ENCODE peak calls at places on chromosomes 4 and X, in four cellular contexts. Q is HFFc6, L is dorsolateral prefrontal cortex, E is fibroblast of pulmonary artery. G is an unnamed sample.

GRCh38 chrX:11257711-11258110 is 35.5 kb upstream of the AMELX start:
- DNase-seq in Q (no peak), L (no peak), E (no peak), G (no peak)

GRCh38 chr4:73704314-73705055 is 35.9 kb upstream of the CXCL8 start:
- DNase-seq in L (no peak), E (peak; percentile 100), Q (peak; percentile 99), G (no peak)

GRCh38 chr4:113575391-113575790 is 186.1 kb downstream of the CAMK2D start:
- DNase-seq in Q (peak; percentile 30), L (no peak), E (peak; percentile 55), G (no peak)

GRCh38 chrX:72308566-72309296 is 3.0 kb upstream of the CITED1 start:
- DNase-seq in E (peak; percentile 68), Q (peak; percentile 32), L (peak; percentile 40), G (peak; percentile 72)

GRCh38 chrX:48090123-48090522 is 18.7 kb upstream of the ZNF630 start:
- DNase-seq in Q (no peak), E (no peak), L (no peak), G (no peak)

GRCh38 chr4:113646456-113646809 is 115.1 kb downstream of the CAMK2D start:
- DNase-seq in L (no peak), E (peak; percentile 39), Q (no peak), G (no peak)

GRCh38 chr4:140098481-140099132 is 55.4 kb downstream of the MAML3 start:
- DNase-seq in Q (no peak), L (no peak), E (peak; percentile 90), G (no peak)

GRCh38 chr4:151356510-151356909 is 31.1 kb upstream of the SH3D19 start:
- DNase-seq in L (no peak), Q (peak; percentile 56), E (peak; percentile 5), G (no peak)

GRCh38 chrX:30715976-30716375 is 62.8 kb downstream of the GK start:
- DNase-seq in E (no peak), L (no peak), Q (no peak), G (no peak)

GRCh38 chr4:84231539-84232055 is 267.5 kb downstream of the NKX6-1 start:
- DNase-seq in L (no peak), E (no peak), Q (no peak), G (no peak)

GRCh38 chr4:69936566-69936965 is 5.7 kb downstream of the CSN1S1 start:
- DNase-seq in L (no peak), E (peak; percentile 41), Q (no peak), G (no peak)

GRCh38 chrX:103640401-103641155 is 11.8 kb downstream of the TCEAL1 start:
- DNase-seq in Q (peak; percentile 61), E (no peak), L (no peak), G (no peak)

GRCh38 chr4:13627185-13627605 is 330 bp downstream of the BOD1L1 start:
- DNase-seq in Q (no peak), L (no peak), E (no peak), G (peak; percentile 69)

GRCh38 chrX:100316987-100317386 is 93.1 kb downstream of the PCDH19 start:
- DNase-seq in Q (no peak), E (no peak), L (no peak), G (no peak)

GRCh38 chr4:162408309-162408708 is 244.5 kb upstream of the FSTL5 start:
- DNase-seq in E (no peak), Q (no peak), L (no peak), G (no peak)

GRCh38 chr4:24857996-24858395 is 54.8 kb downstream of the CCDC149 start:
- DNase-seq in E (peak; percentile 67), Q (peak; percentile 81), L (no peak), G (no peak)

GRCh38 chrX:72269671-72270251 is 7.3 kb downstream of the RPS4X start:
- DNase-seq in L (no peak), E (peak; percentile 64), Q (peak; percentile 67), G (no peak)

GRCh38 chr4:91267543-91267942 is 1036.2 kb upstream of the GRID2 start:
- DNase-seq in Q (no peak), L (no peak), E (peak; percentile 18), G (no peak)

GRCh38 chrX:132388371-132388770 is 100.5 kb downstream of the MBNL3 start:
- DNase-seq in E (no peak), L (no peak), Q (no peak), G (no peak)

GRCh38 chrX:18594079-18594478 is 77.8 kb downstream of the RS1 start:
- DNase-seq in Q (no peak), E (no peak), L (no peak), G (no peak)

GRCh38 chrX:49879656-49880277 is 483 bp downstream of the USP27X start:
- DNase-seq in Q (no peak), L (no peak), E (no peak), G (no peak)

GRCh38 chr4:17447056-17447455 is 64.8 kb downstream of the QDPR start:
- DNase-seq in E (peak; percentile 6), Q (peak; percentile 49), L (no peak), G (no peak)

GRCh38 chr4:27692098-27692679 is 831.5 kb downstream of the STIM2 start:
- DNase-seq in E (peak; percentile 49), Q (peak; percentile 67), L (no peak), G (peak; percentile 5)

GRCh38 chrX:18983711-18984380 is at the start of gene PHKA2:
- DNase-seq in Q (peak; percentile 18), E (peak; percentile 53), L (peak; percentile 37), G (no peak)

GRCh38 chr4:71814433-71814832 is 30.6 kb upstream of the GC start:
- DNase-seq in Q (no peak), L (no peak), E (no peak), G (peak; percentile 35)

GRCh38 chr4:55321707-55322264 is 24.3 kb upstream of the SRD5A3 start:
- DNase-seq in Q (peak; percentile 71), L (peak; percentile 76), E (peak; percentile 93), G (peak; percentile 82)

GRCh38 chr4:80732010-80732409 is 298.5 kb upstream of the BMP3 start:
- DNase-seq in Q (peak; percentile 56), E (peak; percentile 34), L (no peak), G (no peak)

DNA sequence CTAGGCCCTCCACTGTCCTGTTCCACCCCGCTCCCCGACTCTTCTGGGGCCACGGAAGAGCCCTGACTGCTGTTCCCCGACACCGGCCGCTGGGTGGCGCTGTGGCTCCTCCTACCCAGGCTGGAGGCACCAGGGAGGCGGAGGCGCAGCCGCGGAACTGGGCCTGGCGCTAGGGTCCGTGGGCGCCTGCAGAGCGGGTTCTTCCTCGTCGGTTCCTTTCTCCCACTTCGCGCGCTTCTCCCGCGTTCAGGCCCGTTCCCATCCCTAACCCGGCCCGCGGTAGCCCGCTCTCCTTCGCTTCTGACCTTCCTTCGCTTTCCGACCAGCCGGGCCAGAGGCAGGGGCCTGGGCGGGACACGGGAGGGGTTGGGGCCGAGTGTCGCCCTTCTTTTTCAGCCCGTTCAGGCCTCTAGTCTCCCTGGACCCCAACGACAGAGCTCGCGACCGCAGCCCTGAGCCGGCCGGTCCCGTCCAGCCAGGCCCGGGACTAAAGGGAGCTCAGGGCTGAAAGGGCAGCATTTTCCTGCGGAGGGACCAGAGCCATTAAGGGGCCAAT is 34.3 kb downstream of the NALF2 start:
- DNase-seq in Q (no peak), L (peak; percentile 35), E (peak; percentile 72), G (peak; percentile 86)
- TF ChIP-seq CTCF in Q (peak; percentile 84), L (peak; percentile 58), E (peak; percentile 62), G (peak; percentile 68)

DNA sequence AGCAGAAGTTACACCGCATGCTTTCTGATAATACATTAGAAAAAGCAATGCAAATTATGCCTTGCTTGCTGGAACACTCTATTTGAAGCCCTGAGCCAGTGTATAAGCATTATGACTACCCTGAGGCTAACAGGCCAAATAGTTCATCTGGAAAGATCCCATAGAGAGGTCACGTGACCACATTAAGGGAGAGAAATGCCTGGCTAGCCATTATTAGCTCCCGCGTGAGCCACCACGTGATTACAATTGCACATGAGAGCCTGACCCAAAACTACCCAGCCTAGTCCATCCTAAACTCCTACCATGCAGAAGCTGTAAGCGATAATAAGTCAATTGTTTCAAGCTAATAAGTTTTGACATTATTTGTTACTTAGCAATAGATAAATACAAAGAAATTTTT is 472.9 kb upstream of the GALNTL6 start:
- DNase-seq in Q (no peak), E (no peak), L (no peak), G (no peak)
- TF ChIP-seq CTCF in Q (no peak), E (no peak), L (no peak), G (no peak)

DNA sequence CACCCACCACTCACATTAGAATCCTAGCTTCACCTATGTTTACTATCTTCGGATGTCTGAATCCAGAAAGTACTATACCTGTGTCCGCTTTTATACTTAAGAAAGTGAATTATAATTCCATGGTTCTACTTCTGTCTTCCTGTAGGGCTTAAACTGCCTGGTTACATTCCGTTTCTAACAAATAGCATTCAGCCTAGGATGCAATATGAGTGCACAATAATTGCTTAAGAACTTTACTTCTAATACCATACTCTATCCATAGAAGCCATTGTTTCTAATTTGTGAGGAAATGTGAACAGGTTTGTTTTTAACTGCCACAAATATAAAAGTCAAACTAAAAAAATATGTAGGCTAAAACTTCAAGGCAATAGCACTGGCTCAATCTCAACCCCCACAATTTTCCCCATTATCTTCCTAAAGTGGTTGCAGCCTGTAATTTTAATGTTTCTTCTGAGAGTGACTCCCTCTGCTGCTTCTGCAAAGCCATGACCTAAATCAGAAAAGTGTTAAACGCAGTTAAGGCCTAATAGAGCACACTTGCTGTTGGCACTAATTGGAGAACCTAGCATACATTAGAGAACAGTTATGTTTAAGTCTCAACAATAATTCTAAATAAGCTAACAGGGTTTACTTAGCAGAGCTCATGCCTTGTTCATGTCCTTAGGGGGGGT is 4.2 kb downstream of the UNC5C start:
- DNase-seq in Q (no peak), L (no peak), E (no peak), G (no peak)
- TF ChIP-seq CTCF in Q (no peak), L (peak; percentile 34), E (peak; percentile 36), G (no peak)

GRCh38 chr4:101411926-101412325 is 64.6 kb upstream of the PPP3CA start:
- DNase-seq in L (no peak), E (no peak), Q (no peak), G (no peak)
- TF ChIP-seq CTCF in L (no peak), E (no peak), Q (no peak), G (no peak)

DNA sequence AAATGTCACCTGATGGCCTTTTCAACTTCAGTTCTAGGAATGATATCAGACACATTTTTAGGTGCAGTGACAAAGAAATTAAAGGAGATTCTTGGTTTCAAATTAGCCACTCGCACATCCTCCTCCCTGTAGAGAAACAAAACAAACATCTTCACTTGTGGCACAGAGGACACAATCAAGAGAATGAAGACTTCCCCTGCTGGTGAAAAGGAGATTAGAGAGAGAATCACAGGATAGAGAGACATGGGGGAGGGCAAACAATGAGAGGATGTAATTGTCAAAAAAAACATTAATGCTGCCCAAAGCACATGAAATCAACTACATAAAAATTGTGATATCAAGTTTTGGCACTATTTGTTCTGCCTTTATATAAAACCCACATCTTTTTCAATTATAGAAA is 34.5 kb downstream of the ACE2 start:
- DNase-seq in Q (no peak), E (peak; percentile 35), L (no peak), G (no peak)
- TF ChIP-seq CTCF in Q (no peak), E (peak; percentile 45), L (no peak), G (peak; percentile 10)

GRCh38 chr4:10089346-10089745 is 27.3 kb downstream of the WDR1 start:
- DNase-seq in E (no peak), L (no peak), Q (no peak), G (no peak)
- TF ChIP-seq CTCF in E (peak; percentile 38), L (no peak), Q (peak; percentile 70), G (no peak)

GRCh38 chr4:83034630-83035494 is at the start of gene COPS4:
- DNase-seq in Q (peak; percentile 100), E (peak; percentile 100), L (peak; percentile 97), G (peak; percentile 93)
- TF ChIP-seq CTCF in Q (peak; percentile 19), E (peak; percentile 56), L (peak; percentile 47), G (no peak)